ENCODE peak calls at places on chromosomes 12 and 14, in four cellular contexts. H, C, Z and R are unnamed samples.

GRCh38 chr12:60421741-60422140 is 825.9 kb downstream of the SLC16A7 start:
- DNase-seq in H (peak; percentile 17), C (no peak), Z (no peak), R (no peak)

GRCh38 chr12:10160659-10161386 is 11.1 kb downstream of the OLR1 start:
- DNase-seq in H (no peak), C (no peak), Z (no peak), R (no peak)

GRCh38 chr14:52299692-52300278 is 14.3 kb upstream of the PTGER2 start:
- DNase-seq in H (peak; percentile 80), C (peak; percentile 55), Z (peak; percentile 61), R (no peak)

GRCh38 chr14:69270795-69271708 is 11.1 kb downstream of the GALNT16 start:
- DNase-seq in H (no peak), C (no peak), Z (no peak), R (no peak)

GRCh38 chr12:26271889-26272492 is 76.6 kb downstream of the SSPN start:
- DNase-seq in H (peak; percentile 68), C (no peak), Z (peak; percentile 82), R (peak; percentile 91)

GRCh38 chr14:24403294-24404013 is 4.7 kb downstream of the NYNRIN start:
- DNase-seq in H (peak; percentile 21), C (no peak), Z (no peak), R (no peak)

GRCh38 chr12:122028165-122028591 is 6.5 kb downstream of the BCL7A start:
- DNase-seq in H (no peak), C (no peak), Z (no peak), R (no peak)

GRCh38 chr12:29376118-29376517 is 4.9 kb downstream of the ERGIC2 start:
- DNase-seq in H (no peak), C (no peak), Z (no peak), R (no peak)

GRCh38 chr12:45518516-45519235 is 210.8 kb upstream of the ARID2 start:
- DNase-seq in H (no peak), C (peak; percentile 58), Z (no peak), R (no peak)

GRCh38 chr12:88166179-88166578 is 24.1 kb downstream of the TMTC3 start:
- DNase-seq in H (no peak), C (no peak), Z (no peak), R (no peak)

GRCh38 chr14:102929349-102930137 is 7.1 kb downstream of the AMN start:
- DNase-seq in H (no peak), C (no peak), Z (peak; percentile 27), R (no peak)

GRCh38 chr12:3962661-3963483 is 89.7 kb upstream of the PARP11 start:
- DNase-seq in H (no peak), C (peak; percentile 92), Z (peak; percentile 64), R (no peak)

GRCh38 chr12:45681469-45681868 is 48.0 kb upstream of the ARID2 start:
- DNase-seq in H (peak; percentile 26), C (no peak), Z (no peak), R (no peak)

GRCh38 chr14:76719664-76720063 is 41.6 kb upstream of the VASH1 start:
- DNase-seq in H (no peak), C (no peak), Z (no peak), R (no peak)

GRCh38 chr14:29529418-29529817 is 398.2 kb downstream of the PRKD1 start:
- DNase-seq in H (peak; percentile 20), C (no peak), Z (peak; percentile 4), R (no peak)

GRCh38 chr14:34347683-34348082 is 114.4 kb downstream of the SPTSSA start:
- DNase-seq in H (no peak), C (no peak), Z (no peak), R (no peak)

GRCh38 chr12:57460457-57461325 is 1.1 kb downstream of the GLI1 start:
- DNase-seq in H (no peak), C (no peak), Z (peak; percentile 70), R (no peak)

GRCh38 chr12:75722714-75723200 is 211.3 kb upstream of the KRR1 start:
- DNase-seq in H (peak; percentile 88), C (no peak), Z (peak; percentile 56), R (peak; percentile 54)

GRCh38 chr12:53279283-53279869 is 11.3 kb downstream of the ESPL1 start:
- DNase-seq in H (no peak), C (no peak), Z (no peak), R (no peak)

GRCh38 chr14:75476274-75476995 is 45.8 kb upstream of the BATF start:
- DNase-seq in H (no peak), C (no peak), Z (peak; percentile 68), R (peak; percentile 73)

GRCh38 chr12:45369065-45369464 is 153.2 kb downstream of the ANO6 start:
- DNase-seq in H (peak; percentile 56), C (no peak), Z (peak; percentile 43), R (no peak)

GRCh38 chr12:122238861-122239260 is 13.0 kb upstream of the DIABLO start:
- DNase-seq in H (no peak), C (no peak), Z (no peak), R (no peak)

GRCh38 chr14:56217380-56218045 is 99.3 kb downstream of the PELI2 start:
- DNase-seq in H (no peak), C (no peak), Z (no peak), R (no peak)

GRCh38 chr12:59499774-59500173 is 96.1 kb upstream of the SLC16A7 start:
- DNase-seq in H (no peak), C (no peak), Z (no peak), R (no peak)

GRCh38 chr12:106084048-106084671 is 54.6 kb downstream of the NUAK1 start:
- DNase-seq in H (peak; percentile 62), C (no peak), Z (no peak), R (no peak)

GRCh38 chr12:116202940-116203339 is 74.6 kb downstream of the MED13L start:
- DNase-seq in H (no peak), C (no peak), Z (peak; percentile 7), R (no peak)

GRCh38 chr12:55499810-55500252 is 7.7 kb downstream of the OR6C68 start:
- DNase-seq in H (no peak), C (no peak), Z (peak; percentile 69), R (no peak)

GRCh38 chr12:39122562-39123204 is 217.3 kb upstream of the CPNE8 start:
- DNase-seq in H (peak; percentile 48), C (no peak), Z (no peak), R (no peak)

GRCh38 chr12:10672231-10672868 is 1.5 kb downstream of the STYK1 start:
- DNase-seq in H (peak; percentile 13), C (no peak), Z (no peak), R (no peak)

GRCh38 chr12:66247741-66248140 is 54.6 kb upstream of the HELB start:
- DNase-seq in H (no peak), C (no peak), Z (no peak), R (no peak)

GRCh38 chr12:109868182-109869051 is 11.9 kb downstream of the GLTP start:
- DNase-seq in H (no peak), C (no peak), Z (no peak), R (no peak)

GRCh38 chr14:38481939-38482678 is 226.2 kb upstream of the CLEC14A start:
- DNase-seq in H (peak; percentile 66), C (no peak), Z (peak; percentile 4), R (no peak)

GRCh38 chr12:121096199-121096798 is 36.4 kb upstream of the P2RX7 start:
- DNase-seq in H (no peak), C (no peak), Z (no peak), R (no peak)

GRCh38 chr12:591571-592505 is 71.4 kb downstream of the NINJ2 start:
- DNase-seq in H (no peak), C (no peak), Z (no peak), R (peak; percentile 58)

GRCh38 chr14:92258934-92259333 is 64.0 kb upstream of the SLC24A4 start:
- DNase-seq in H (no peak), C (no peak), Z (no peak), R (no peak)

GRCh38 chr14:92252291-92252690 is 70.7 kb upstream of the SLC24A4 start:
- DNase-seq in H (no peak), C (no peak), Z (no peak), R (no peak)

GRCh38 chr14:92259613-92260357 is 63.2 kb upstream of the SLC24A4 start:
- DNase-seq in H (no peak), C (no peak), Z (no peak), R (no peak)

GRCh38 chr14:92253381-92253894 is 69.5 kb upstream of the SLC24A4 start:
- DNase-seq in H (no peak), C (no peak), Z (no peak), R (no peak)

GRCh38 chr14:92254786-92255185 is 68.2 kb upstream of the SLC24A4 start:
- DNase-seq in H (no peak), C (no peak), Z (peak; percentile 50), R (peak; percentile 85)
- H3K4me3 ChIP-seq in H (no peak overlapping the region), C (no peak overlapping the region), Z (no peak overlapping the region), R (peak overlapping the region; percentile 16)

GRCh38 chr14:95544588-95544987 is 9.7 kb downstream of the GLRX5 start:
- DNase-seq in H (no peak), C (no peak), Z (no peak), R (no peak)

GRCh38 chr14:95548328-95548929 is 13.6 kb downstream of the GLRX5 start:
- DNase-seq in H (no peak), C (no peak), Z (no peak), R (no peak)

GRCh38 chr14:95547272-95547625 is 12.4 kb downstream of the GLRX5 start:
- DNase-seq in H (no peak), C (no peak), Z (no peak), R (no peak)

GRCh38 chr14:95547626-95548327 is 12.9 kb downstream of the GLRX5 start:
- DNase-seq in H (peak; percentile 67), C (no peak), Z (no peak), R (no peak)

GRCh38 chr14:95545769-95546168 is 10.9 kb downstream of the GLRX5 start:
- DNase-seq in H (peak; percentile 89), C (no peak), Z (no peak), R (no peak)
- H3K4me3 ChIP-seq in H (no peak overlapping the region), C (no peak overlapping the region), Z (no peak overlapping the region), R (no peak overlapping the region)

GRCh38 chr14:99043258-99043615 is 228.8 kb downstream of the BCL11B start:
- DNase-seq in H (no peak), C (no peak), Z (no peak), R (no peak)

GRCh38 chr14:99043756-99044155 is 228.2 kb downstream of the BCL11B start:
- DNase-seq in H (no peak), C (no peak), Z (no peak), R (no peak)

GRCh38 chr14:99050309-99050708 is 221.7 kb downstream of the BCL11B start:
- DNase-seq in H (no peak), C (no peak), Z (no peak), R (no peak)

GRCh38 chr14:99052467-99052866 is 219.5 kb downstream of the BCL11B start:
- DNase-seq in H (no peak), C (no peak), Z (no peak), R (no peak)

DNA sequence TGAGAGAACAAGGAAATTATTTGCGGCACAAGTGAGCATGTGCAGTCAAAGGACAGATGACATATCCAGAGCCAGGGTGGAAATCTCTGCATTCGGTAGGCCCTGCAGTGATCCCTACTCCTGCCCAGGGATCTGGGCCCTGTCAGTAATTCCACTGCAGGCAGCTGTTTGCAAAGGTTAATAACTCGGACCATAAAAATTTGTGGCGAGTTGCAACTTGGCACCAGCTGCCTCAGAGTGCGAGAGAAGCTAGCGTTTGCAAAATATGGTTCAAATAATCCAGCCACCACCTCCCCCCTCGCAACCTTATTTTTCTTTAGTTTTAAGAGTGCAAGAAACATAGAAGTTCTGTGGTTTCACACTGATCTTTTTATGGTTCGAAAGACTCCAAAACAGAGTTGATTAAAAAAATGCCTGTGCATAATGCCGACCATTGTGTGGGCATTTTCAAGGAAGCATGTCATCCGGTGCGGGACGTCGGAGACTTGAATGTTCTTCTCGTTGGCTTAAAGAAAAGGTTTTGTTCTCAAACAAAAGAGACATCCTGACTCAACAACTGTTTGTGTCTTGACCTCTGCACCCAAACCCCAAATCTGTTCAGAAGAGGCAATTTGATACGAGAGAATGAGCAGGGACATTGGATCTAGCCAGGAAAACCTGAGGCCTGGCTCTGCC is 224.4 kb downstream of the BCL11B start:
- DNase-seq in H (no peak), C (no peak), Z (no peak), R (no peak)
- H3K4me3 ChIP-seq in H (no peak overlapping the region), C (no peak overlapping the region), Z (no peak overlapping the region), R (no peak overlapping the region)

GRCh38 chr12:14364583-14365271 is 755 bp upstream of the ATF7IP start:
- DNase-seq in H (no peak), C (no peak), Z (no peak), R (no peak)
- H3K4me3 ChIP-seq in H (peak overlapping the region; percentile 83), C (peak overlapping the region; percentile 83), Z (no peak overlapping the region), R (peak overlapping the region; percentile 87)